ENCODE peak calls at places on chromosome 12, in six cellular contexts. X, N, P, Z, B and C are unnamed samples.

GRCh38 chr12:6979453-6979852 is 8.7 kb downstream of the EMG1 start:
- ATAC-seq in Z (no peak), N (peak), B (no peak), X (no peak), P (no peak), C (no peak)

GRCh38 chr12:6867407-6868210 is at the start of gene TPI1:
- ATAC-seq in Z (peak), N (peak), B (peak), X (peak), P (peak), C (peak)

GRCh38 chr12:22396253-22396652 is 61.7 kb upstream of the ST8SIA1 start:
- ATAC-seq in X (no peak), B (no peak), Z (no peak), P (peak), N (peak), C (peak)

GRCh38 chr12:77160931-77161330 is 95.6 kb upstream of the E2F7 start:
- ATAC-seq in Z (no peak), P (no peak), X (no peak), B (no peak), N (no peak), C (no peak)

GRCh38 chr12:110637869-110638441 is 24.0 kb downstream of the TCTN1 start:
- ATAC-seq in Z (no peak), P (no peak), X (peak), N (peak), B (peak), C (no peak)

GRCh38 chr12:48105321-48105866 is 485 bp downstream of the SENP1 start:
- ATAC-seq in Z (peak), B (no peak), X (peak), P (peak), N (peak), C (peak)

GRCh38 chr12:132162508-132163031 is 18.3 kb downstream of the NOC4L start:
- ATAC-seq in B (peak), X (no peak), Z (peak), N (peak), P (peak), C (peak)

GRCh38 chr12:53538209-53538689 is 31.0 kb upstream of the NPFF start:
- ATAC-seq in N (peak), P (peak), X (peak), Z (no peak), B (peak), C (no peak)

GRCh38 chr12:123954647-123955350 is 17.8 kb downstream of the CCDC92 start:
- ATAC-seq in Z (no peak), X (no peak), N (no peak), P (no peak), B (peak), C (no peak)

GRCh38 chr12:46473634-46474201 is 101.1 kb upstream of the SLC38A2 start:
- ATAC-seq in Z (peak), N (peak), B (peak), P (peak), X (peak), C (no peak)

GRCh38 chr12:41034686-41035085 is 153.4 kb upstream of the PDZRN4 start:
- ATAC-seq in P (no peak), B (peak), X (no peak), N (no peak), Z (no peak), C (no peak)

GRCh38 chr12:82803201-82803600 is 116.5 kb downstream of the TMTC2 start:
- ATAC-seq in Z (no peak), B (no peak), P (no peak), X (no peak), N (no peak), C (no peak)

GRCh38 chr12:42696424-42697149 is 107.0 kb upstream of the PRICKLE1 start:
- ATAC-seq in Z (no peak), X (peak), B (peak), P (peak), N (peak), C (no peak)

GRCh38 chr12:107368586-107368985 is 275.2 kb upstream of the CRY1 start:
- ATAC-seq in B (no peak), X (no peak), N (no peak), P (no peak), Z (no peak), C (peak)